ENCODE peak calls at places on chromosomes 3 and 15, in nine cellular contexts. D, Y, H, B, R, X, C, L and Q are unnamed samples.

GRCh38 chr15:79635897-79636596 is 203.9 kb downstream of the MINAR1 start:
- DNase-seq in D (no peak), Y (no peak), H (no peak), B (peak; percentile 44), R (peak; percentile 55), X (no peak), C (no peak), L (no peak), Q (no peak)

GRCh38 chr15:78875107-78875914 is 2.6 kb downstream of the MORF4L1 start:
- DNase-seq in D (no peak), Y (no peak), H (no peak), B (no peak), R (peak; percentile 42), X (no peak), C (no peak), L (no peak), Q (no peak)

GRCh38 chr15:92392462-92392861 is 1.2 kb upstream of the ST8SIA2 start:
- DNase-seq in D (no peak), Y (no peak), H (no peak), B (no peak), R (no peak), X (no peak), C (peak; percentile 48), L (no peak), Q (no peak)

GRCh38 chr3:107562979-107563531 is 40.3 kb downstream of the BBX start:
- DNase-seq in D (no peak), Y (no peak), H (no peak), B (no peak), R (no peak), X (no peak), C (no peak), L (no peak), Q (no peak)

GRCh38 chr3:116390318-116390717 is 55.0 kb downstream of the LSAMP start:
- DNase-seq in D (no peak), Y (no peak), H (no peak), B (no peak), R (no peak), X (no peak), C (no peak), L (no peak), Q (no peak)

GRCh38 chr15:27690290-27690689 is 408.8 kb downstream of the OCA2 start:
- DNase-seq in D (no peak), Y (no peak), H (no peak), B (no peak), R (no peak), X (no peak), C (no peak), L (no peak), Q (no peak)

GRCh38 chr15:78404125-78404524 is 33.9 kb upstream of the IREB2 start:
- DNase-seq in D (no peak), Y (no peak), H (no peak), B (no peak), R (no peak), X (no peak), C (no peak), L (no peak), Q (no peak)

GRCh38 chr15:42890161-42890913 is 30.2 kb downstream of the TTBK2 start:
- DNase-seq in D (no peak), Y (no peak), H (no peak), B (peak; percentile 93), R (peak; percentile 64), X (no peak), C (no peak), L (no peak), Q (peak; percentile 96)